ENCODE peak calls at places on chromosomes 16 and 17, in four cellular contexts. H, N, K and W are unnamed samples.

GRCh38 chr16:31331141-31331764 is 23.7 kb upstream of the ITGAX start:
- DNase-seq in H (no peak), N (peak), K (peak), W (no peak)

GRCh38 chr17:64785050-64785449 is 122.9 kb upstream of the SMURF2 start:
- DNase-seq in H (no peak), N (no peak), K (no peak), W (no peak)

GRCh38 chr16:84312783-84313382 is 18.2 kb downstream of the WFDC1 start:
- DNase-seq in H (no peak), N (no peak), K (no peak), W (no peak)

GRCh38 chr17:9937164-9937835 is 32.2 kb upstream of the RCVRN start:
- DNase-seq in H (peak), N (no peak), K (no peak), W (no peak)

GRCh38 chr16:56372938-56373337 is 52.4 kb downstream of the AMFR start:
- DNase-seq in H (no peak), N (no peak), K (no peak), W (no peak)

GRCh38 chr16:72658888-72659717 is 388.8 kb downstream of the ZFHX3 start:
- DNase-seq in H (no peak), N (no peak), K (no peak), W (no peak)

GRCh38 chr17:17994271-17994670 is 21.6 kb downstream of the DRC3 start:
- DNase-seq in H (peak), N (no peak), K (peak), W (no peak)

GRCh38 chr17:4807534-4808377 is 804 bp downstream of the PLD2 start:
- DNase-seq in H (no peak), N (no peak), K (no peak), W (no peak)

GRCh38 chr16:57616241-57616640 is 12.2 kb upstream of the ADGRG1 start:
- DNase-seq in H (peak), N (no peak), K (no peak), W (no peak)

GRCh38 chr16:57941016-57941656 is 29.8 kb downstream of the CNGB1 start:
- DNase-seq in H (peak), N (no peak), K (no peak), W (peak)

GRCh38 chr16:19291459-19291858 is 5.9 kb downstream of the CLEC19A start:
- DNase-seq in H (no peak), N (no peak), K (no peak), W (no peak)

GRCh38 chr16:19809121-19809635 is 75.5 kb downstream of the GPRC5B start:
- DNase-seq in H (no peak), N (no peak), K (peak), W (no peak)

GRCh38 chr17:34091975-34092374 is 163.1 kb upstream of the CCL2 start:
- DNase-seq in H (no peak), N (peak), K (no peak), W (no peak)

GRCh38 chr17:69574257-69575197 is 160.0 kb downstream of the MAP2K6 start:
- DNase-seq in H (no peak), N (no peak), K (no peak), W (no peak)

GRCh38 chr16:10932959-10933710 is 9.1 kb downstream of the DEXI start:
- DNase-seq in H (no peak), N (no peak), K (peak), W (no peak)
- TF ChIP-seq POLR2A in H (no peak), N (no peak), K (no peak), W (no peak)

DNA sequence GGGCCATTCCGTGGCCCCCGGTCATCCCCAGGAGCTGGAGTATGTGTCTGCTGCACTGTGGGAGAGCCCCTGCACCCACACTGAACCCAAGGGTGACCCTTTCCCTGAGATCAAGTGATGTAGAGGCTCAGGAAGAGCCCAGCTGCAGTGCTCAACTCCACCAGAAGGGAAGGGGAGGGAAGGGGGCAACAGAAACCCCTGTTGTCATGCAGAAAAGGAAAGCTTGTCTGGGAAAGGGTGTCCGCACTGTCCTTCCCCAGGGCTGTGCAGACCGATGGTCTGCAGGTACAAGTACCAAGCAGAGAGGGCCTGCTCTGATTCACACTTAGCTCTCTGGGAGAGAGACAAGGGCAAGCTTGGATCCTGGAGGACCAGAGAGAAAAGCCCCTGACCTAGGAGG is 45.7 kb upstream of the TOB1 start:
- DNase-seq in H (no peak), N (no peak), K (no peak), W (no peak)
- H3K4me3 ChIP-seq in H (no peak), N (no peak), K (no peak), W (no peak)

GRCh38 chr16:47067203-47067602 is 76.5 kb downstream of the NETO2 start:
- DNase-seq in H (no peak), N (no peak), K (no peak), W (no peak)

GRCh38 chr16:47065766-47066688 is 77.7 kb downstream of the NETO2 start:
- DNase-seq in H (no peak), N (no peak), K (no peak), W (no peak)

GRCh38 chr16:47061204-47061603 is 82.5 kb downstream of the NETO2 start:
- DNase-seq in H (no peak), N (peak), K (no peak), W (no peak)

GRCh38 chr16:47063011-47063724 is 80.6 kb downstream of the NETO2 start:
- DNase-seq in H (no peak), N (no peak), K (no peak), W (no peak)

DNA sequence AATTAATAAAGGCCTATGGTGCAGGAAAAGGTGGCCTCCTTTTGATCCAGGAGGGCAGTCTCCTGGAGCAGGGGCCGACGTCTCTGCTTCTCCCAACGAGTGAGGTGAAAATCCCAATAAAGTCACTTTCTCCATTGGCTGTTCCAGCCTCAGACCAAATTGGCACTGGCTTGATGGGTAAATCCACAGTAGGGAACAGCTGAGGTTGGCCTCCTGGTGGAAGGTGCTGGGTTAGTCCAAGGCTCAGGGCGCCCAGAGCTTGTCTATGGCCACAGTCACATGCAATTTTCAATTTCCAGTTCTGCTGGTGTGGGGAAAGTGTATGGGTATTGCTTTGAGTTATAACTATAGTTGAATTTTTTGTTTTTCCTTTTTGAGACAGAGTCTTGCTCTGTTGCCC is 79.0 kb downstream of the NETO2 start:
- DNase-seq in H (no peak), N (no peak), K (no peak), W (no peak)
- TF ChIP-seq CTCF in H (no peak), N (no peak), K (no peak), W (no peak)

DNA sequence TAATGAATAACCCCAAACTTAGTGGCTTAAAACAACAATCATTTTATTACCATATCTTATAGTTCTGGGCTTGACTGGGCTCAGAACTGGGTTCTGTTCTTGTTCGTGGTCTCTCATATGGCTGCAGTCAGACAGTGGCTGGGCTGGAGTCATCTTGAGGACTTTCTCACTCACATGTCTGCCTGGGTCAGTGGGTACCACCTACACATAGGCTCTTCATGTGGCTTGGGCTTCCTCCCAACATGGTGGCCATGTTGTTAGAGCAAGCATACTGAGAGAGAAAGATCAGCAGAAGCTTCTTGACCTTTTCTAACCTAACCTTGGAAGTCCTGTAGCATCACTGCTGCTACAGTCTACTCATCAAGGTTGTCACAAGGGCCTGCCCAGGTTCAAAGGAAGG is 158.6 kb upstream of the SDK2 start:
- DNase-seq in H (no peak), N (no peak), K (no peak), W (no peak)
- TF ChIP-seq POLR2A in H (no peak), N (no peak), K (no peak), W (no peak)

DNA sequence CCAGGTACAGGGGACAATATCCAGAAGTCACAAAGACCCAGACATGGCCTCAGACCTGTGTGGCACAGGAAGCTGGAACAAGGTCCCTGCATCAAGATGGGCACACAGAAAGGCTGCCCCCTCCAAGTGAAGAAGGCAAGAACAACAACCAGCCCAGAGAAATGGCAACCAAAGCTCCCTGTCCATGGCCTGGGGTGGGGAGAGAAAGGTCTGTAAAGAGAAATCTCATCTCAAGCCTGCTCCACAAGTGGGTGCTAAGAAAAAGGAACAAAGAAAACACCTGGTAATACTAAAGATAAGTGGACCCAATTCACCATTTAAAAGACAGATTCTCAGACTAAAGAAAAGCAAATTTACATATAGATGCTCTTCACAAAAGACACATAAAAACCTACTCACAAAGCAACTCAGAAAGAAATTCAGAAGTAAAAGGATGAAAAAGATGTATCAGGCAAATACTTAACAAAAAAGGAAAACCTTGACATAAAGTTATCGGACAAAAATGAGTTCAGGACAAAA is 107.4 kb downstream of the PARN start:
- DNase-seq in H (no peak), N (no peak), K (no peak), W (no peak)
- H3K4me3 ChIP-seq in H (no peak), N (no peak), K (no peak), W (no peak)

GRCh38 chr17:57808882-57809281 is 41.0 kb downstream of the MRPS23 start:
- DNase-seq in H (no peak), N (no peak), K (no peak), W (no peak)

GRCh38 chr17:57811633-57812280 is 38.1 kb downstream of the MRPS23 start:
- DNase-seq in H (no peak), N (peak), K (peak), W (no peak)

GRCh38 chr17:57809879-57810278 is 40.0 kb downstream of the MRPS23 start:
- DNase-seq in H (no peak), N (no peak), K (no peak), W (no peak)

GRCh38 chr17:57806083-57806830 is 43.6 kb downstream of the MRPS23 start:
- DNase-seq in H (no peak), N (no peak), K (no peak), W (no peak)

GRCh38 chr17:57810740-57811632 is 38.9 kb downstream of the MRPS23 start:
- DNase-seq in H (peak), N (no peak), K (peak), W (no peak)
- TF ChIP-seq CTCF in H (no peak), N (no peak), K (no peak), W (no peak)

DNA sequence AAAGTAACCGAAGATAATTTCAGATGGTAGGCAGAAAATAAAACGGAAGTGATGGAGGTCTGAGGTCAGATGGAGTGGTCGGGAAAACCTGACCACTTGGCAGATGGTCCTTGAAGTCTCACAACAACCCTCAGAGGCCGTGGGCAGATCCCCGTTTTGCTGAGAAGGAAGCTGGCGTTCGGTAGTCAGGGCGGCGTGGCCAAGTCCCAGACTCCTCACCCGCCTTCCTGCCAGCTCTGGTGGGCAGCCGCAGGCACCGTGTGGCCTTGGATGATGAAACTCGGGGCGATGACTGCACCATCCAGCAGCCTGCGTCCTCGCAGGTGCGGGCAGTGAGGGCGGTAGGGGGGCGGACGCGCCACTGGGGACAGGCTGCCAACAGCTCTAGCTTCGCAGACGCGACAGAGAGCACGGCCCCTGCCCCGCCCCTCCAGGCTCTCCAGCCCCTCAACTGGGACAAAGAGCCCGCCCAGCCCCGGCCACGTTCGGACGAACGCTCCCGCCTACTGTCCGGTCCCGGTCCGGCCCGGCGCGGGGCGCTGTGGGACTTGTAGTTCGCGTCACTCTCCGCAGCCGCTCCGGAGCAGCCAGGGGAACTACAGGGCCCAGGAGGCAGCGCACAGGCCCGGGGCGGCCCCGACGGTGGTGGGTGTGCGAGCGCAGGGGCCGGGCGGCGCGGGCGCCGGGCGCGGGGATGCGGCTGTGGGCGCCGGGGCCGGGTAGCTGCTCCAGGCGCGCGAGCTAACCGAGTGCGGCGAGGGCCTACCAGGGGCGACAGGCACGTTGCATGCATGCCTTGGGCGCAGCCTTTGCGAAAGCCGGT is at the start of gene GPT2:
- DNase-seq in H (peak), N (no peak), K (peak), W (peak)
- TF ChIP-seq POLR2A in H (no peak), N (no peak), K (peak), W (no peak)

GRCh38 chr16:80804451-80805383 is at the start of gene CDYL2:
- DNase-seq in H (peak), N (no peak), K (peak), W (no peak)
- H3K4me3 ChIP-seq in H (peak), N (peak), K (peak), W (peak)